ENCODE peak calls at places on chromosomes 13 and 19, in seven cellular contexts. P is GM12878, S is mesothelial cell of epicardium, L is HL-60, A is uterus, I is glutamatergic neuron, Y is AG10803. H is an unnamed sample.

GRCh38 chr19:16327131-16327450 is 2.5 kb downstream of the KLF2 start:
- DNase-seq in L (no peak), P (no peak), A (no peak), I (no peak), S (no peak), Y (peak), H (no peak)

GRCh38 chr19:48739835-48740704 is at the start of gene RASIP1:
- DNase-seq in S (no peak), Y (no peak), P (no peak), L (no peak), I (peak), A (no peak), H (no peak)

GRCh38 chr19:10713317-10713716 is 4.6 kb upstream of the DNM2 start:
- DNase-seq in L (no peak), I (no peak), P (no peak), Y (no peak), A (no peak), S (no peak), H (no peak)

GRCh38 chr19:12000152-12000981 is 35.1 kb downstream of the ZNF433 start:
- DNase-seq in L (no peak), A (no peak), P (peak), Y (peak), I (no peak), S (no peak), H (no peak)

GRCh38 chr19:17409990-17410389 is 4.6 kb upstream of the BST2 start:
- DNase-seq in P (no peak), S (no peak), L (no peak), A (peak), Y (peak), I (no peak), H (no peak)

GRCh38 chr13:47949799-47950198 is 51.3 kb downstream of the SUCLA2 start:
- DNase-seq in P (no peak), Y (no peak), I (no peak), S (no peak), L (no peak), A (no peak), H (no peak)

GRCh38 chr19:39539165-39539518 is 819 bp downstream of the EID2 start:
- DNase-seq in L (no peak), Y (peak), A (no peak), P (no peak), I (no peak), S (no peak), H (no peak)

GRCh38 chr13:50387124-50387581 is 371.9 kb downstream of the KCNRG start:
- DNase-seq in Y (peak), P (no peak), S (no peak), L (no peak), I (peak), A (peak), H (no peak)

DNA sequence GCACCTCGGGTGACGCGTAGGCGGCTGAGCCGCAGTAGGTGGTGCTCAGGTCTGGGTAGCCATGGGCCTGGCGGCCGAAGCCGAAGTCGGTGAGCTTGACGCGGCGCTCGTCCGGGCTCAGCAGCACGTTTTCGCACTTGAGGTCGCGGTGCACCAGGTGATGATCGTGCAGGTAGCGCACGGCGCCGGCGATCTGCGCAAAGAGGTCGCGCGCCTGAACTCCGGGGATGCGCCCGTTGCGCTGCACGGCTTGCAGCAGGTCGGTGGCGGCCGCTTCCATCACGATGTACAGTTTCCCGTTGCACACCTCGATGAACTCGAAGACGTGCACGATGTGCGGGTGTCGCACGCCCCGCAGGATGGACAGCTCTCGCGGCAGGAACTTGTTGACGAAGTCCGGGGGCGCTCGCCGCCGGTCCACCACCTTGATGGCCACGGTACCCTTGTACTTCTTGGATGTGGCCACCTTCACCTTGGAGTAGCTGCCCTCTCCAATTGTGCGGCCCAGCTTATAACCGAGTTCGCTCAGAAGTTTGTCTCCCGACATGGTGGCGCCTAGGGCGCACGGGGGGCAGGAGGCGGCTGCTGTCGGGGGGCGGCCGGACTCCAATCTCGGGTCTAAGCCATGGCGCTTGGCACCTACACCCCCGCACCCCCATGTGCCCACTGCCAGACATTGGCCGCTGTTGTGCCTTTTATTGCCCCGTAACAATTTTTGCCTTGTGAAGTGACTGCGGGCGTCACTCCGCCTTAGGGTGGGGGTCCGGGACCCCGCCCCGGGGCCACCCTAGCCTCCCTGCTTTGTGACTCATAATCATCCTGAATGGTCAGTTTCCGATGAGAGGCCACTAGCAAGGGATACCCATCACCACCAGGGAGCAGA is at the start of gene TSSK6:
- DNase-seq in P (no peak), L (no peak), A (no peak), Y (no peak), S (no peak), I (no peak), H (no peak)
- TF ChIP-seq CTCF in P (peak), L (no peak), A (no peak), Y (no peak), S (no peak), I (no peak), H (no peak)

DNA sequence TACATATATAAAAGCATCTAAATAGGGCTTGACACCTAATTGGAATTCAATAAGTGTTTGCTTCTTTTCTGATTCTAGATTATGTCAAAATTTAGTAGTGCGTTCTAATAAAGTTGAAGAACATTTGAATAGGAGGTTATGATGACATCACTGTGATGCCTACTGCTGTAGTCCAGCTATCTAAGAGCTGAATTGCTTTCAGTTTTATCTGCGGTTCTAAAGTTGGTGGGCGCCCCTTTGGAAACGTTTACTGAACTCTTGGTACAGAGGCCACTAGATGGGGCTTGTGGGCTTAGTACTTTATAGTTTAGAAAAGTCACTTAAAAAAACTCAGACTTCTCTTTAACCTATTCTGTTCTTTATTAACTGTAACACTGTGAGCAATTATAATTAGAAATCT is 776.9 kb downstream of the GPC5 start:
- DNase-seq in A (no peak), S (peak), L (no peak), I (peak), P (no peak), Y (peak), H (no peak)
- TF ChIP-seq CTCF in A (no peak), S (peak), L (no peak), I (no peak), P (peak), Y (peak), H (peak)

DNA sequence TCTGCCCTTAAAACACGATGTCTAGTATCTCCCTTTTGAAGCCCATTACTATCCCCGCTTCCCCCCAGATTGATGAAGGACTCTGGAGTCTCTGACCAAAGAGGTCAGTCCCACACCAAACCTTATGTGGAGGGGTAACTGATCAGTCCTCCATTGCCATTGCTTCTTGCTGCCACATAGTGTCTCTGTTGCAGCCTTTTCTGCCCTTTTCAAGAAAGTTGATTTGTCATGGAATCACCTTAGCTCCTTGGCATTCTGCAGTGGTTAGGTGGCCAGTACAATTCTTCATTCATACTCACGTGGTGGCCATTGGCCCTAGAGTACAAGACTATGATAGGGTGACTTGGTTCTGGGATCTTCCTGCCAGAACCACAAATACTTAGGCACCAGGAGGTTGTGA is 8.4 kb upstream of the HTR2A start:
- DNase-seq in Y (peak), L (no peak), P (no peak), A (no peak), I (no peak), S (no peak), H (no peak)
- TF ChIP-seq CTCF in Y (peak), L (no peak), P (peak), A (no peak), I (no peak), S (no peak), H (peak)

DNA sequence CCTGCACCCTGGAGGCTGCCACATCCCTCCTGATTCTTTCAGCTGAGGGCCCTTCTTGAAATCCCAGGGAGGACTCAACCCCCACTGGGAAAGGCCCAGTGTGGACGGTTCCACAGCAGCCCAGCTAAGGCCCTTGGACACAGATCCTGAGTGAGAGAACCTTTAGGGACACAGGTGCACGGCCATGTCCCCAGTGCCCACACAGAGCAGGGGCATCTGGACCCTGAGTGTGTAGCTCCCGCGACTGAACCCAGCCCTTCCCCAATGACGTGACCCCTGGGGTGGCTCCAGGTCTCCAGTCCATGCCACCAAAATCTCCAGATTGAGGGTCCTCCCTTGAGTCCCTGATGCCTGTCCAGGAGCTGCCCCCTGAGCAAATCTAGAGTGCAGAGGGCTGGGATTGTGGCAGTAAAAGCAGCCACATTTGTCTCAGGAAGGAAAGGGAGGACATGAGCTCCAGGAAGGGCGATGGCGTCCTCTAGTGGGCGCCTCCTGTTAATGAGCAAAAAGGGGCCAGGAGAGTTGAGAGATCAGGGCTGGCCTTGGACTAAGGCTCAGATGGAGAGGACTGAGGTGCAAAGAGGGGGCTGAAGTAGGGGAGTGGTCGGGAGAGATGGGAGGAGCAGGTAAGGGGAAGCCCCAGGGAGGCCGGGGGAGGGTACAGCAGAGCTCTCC is 6.9 kb upstream of the CEACAM5 start:
- DNase-seq in P (no peak), I (no peak), A (no peak), L (no peak), Y (no peak), S (no peak), H (no peak)
- TF ChIP-seq CTCF in P (peak), I (no peak), A (no peak), L (peak), Y (no peak), S (no peak), H (no peak)

DNA sequence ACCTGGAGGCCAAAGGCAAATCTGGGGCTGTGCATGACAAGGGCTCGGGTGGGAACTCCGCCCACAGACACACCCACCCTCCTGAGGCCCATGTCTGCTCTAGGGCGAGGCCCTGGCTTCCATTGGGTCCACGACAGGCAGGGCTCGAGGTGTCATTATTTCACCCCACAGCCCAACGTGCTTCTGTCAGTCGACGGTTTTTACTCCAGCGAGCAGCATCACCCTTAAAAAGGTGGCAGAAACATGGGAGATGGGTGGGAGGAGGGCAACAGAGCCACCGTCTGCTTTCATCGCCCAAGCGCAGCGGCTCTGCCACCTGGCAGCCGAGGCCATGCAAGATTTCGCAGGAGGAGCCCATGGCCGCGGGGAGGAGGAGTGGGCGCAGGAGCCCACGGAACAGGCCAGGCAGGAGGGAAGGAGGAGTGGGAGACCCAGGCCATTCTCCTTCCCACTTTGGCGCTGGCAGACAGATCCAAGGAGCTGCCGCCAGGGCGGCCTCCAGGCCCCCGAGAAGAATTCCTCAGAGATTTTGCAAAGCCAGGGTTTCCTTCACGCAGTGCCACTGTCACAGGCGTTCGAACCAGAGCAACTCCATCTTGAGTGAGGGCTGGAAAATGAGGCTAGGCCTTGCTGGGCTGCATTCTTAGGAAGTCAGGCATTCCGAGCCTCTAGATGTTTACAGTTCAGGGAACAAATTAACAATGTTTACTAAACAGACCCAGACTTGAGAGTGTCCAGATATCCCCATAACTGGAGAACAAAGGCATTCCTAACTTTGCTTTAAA is 49.3 kb upstream of the TUBGCP3 start:
- DNase-seq in P (no peak), L (no peak), S (peak), I (no peak), Y (no peak), A (no peak), H (no peak)
- TF ChIP-seq CTCF in P (no peak), L (no peak), S (no peak), I (no peak), Y (no peak), A (no peak), H (no peak)

DNA sequence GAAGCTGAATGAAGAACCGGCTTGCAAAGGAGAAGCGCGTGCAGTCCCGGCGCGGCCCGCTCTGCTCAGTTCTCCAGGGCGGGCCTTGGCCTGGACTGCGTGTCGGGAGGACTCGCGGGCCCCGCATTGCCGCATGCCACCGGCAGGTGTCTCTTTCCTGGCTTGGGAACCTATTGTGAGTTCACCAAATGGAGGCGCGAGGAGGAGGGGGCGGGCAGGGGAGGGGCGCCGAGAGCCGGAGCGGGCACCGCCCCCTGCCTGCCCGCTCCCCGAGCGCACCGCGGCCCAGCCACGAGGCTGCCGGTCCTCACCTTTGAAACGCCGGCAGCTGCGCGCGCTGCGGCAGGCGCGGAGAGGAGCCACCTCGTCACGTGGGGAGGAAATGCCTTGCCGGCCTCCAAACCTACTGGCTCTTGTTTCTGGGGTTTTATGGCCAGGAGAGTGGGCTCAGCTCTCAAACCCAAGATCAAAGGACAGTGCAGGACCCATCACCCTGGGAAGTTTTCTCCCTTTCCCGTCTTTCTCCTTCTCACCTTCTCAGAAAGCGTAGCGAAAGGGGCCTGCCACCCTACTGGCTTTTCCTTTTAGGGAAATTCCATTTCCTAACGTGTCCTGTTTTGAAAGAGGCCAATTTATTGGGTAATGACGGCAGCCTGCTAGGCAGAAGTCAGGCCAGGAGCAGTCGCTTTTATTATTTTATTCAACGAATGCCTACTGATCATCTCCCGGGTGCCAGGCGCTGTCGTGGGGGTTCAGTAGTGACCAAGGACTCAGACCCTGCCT is 13.8 kb upstream of the UBE2L5 start:
- DNase-seq in L (peak), S (peak), A (peak), Y (peak), I (peak), P (no peak), H (no peak)
- TF ChIP-seq CTCF in L (peak), S (peak), A (peak), Y (peak), I (peak), P (peak), H (peak)

GRCh38 chr13:113350065-113350937 is 13.6 kb downstream of the GRTP1 start:
- DNase-seq in L (no peak), S (no peak), A (no peak), I (no peak), Y (no peak), P (no peak), H (no peak)
- TF ChIP-seq CTCF in L (no peak), S (no peak), A (no peak), I (no peak), Y (no peak), P (no peak), H (no peak)

GRCh38 chr19:47305309-47305751 is 4.3 kb upstream of the C5AR1 start:
- DNase-seq in L (peak), S (peak), P (peak), I (peak), A (peak), Y (peak), H (peak)

GRCh38 chr19:47306303-47306702 is 3.4 kb upstream of the C5AR1 start:
- DNase-seq in I (no peak), L (no peak), S (no peak), P (no peak), A (no peak), Y (no peak), H (no peak)

DNA sequence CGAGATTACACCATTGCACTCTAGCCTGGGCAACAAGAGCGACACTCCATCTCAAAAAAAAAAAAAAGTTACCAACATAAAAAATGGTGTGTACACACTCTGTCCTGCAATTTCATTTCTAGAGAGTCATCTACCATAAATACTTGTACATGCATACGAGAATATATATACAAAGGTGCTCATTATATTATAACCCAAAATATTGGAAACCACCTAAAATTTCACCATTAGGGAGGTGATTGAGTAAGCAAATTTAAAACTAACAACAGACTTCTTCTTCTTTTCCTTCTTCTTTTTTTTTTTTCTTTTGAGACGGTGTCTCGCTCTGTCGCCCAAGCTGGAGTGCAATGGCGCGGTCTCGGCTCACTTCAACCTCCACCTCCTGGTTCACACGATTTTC is 7.4 kb upstream of the C5AR1 start:
- DNase-seq in A (no peak), I (no peak), Y (no peak), S (no peak), L (no peak), P (no peak), H (no peak)
- TF ChIP-seq CTCF in A (no peak), I (no peak), Y (no peak), S (no peak), L (no peak), P (no peak), H (no peak)

DNA sequence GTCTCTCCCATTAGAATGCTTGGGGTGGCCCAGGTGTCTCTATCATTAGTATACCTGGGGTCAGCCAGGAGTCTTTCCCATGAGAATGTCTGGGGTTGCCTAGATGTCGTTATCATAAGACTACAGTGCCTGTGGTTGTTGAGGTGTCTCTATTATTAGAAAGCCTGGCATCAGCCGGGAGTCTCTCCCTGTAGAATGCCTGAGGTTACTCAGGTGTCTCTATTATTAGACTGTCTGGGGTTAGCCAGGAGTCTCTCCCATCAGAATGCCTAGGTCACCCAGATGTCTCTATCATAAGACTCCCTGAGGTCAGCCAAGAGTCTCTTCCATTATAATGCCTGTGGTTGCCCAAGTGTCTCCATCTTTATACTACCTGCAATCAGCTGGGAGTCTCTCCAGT is 1541.1 kb downstream of the UQCRFS1 start:
- DNase-seq in S (no peak), L (no peak), I (no peak), A (no peak), Y (no peak), P (no peak), H (no peak)
- TF ChIP-seq CTCF in S (no peak), L (no peak), I (no peak), A (no peak), Y (no peak), P (no peak), H (no peak)